ENCODE peak calls at places on chromosomes 11 and 22, in five cellular contexts. K is activated CD8-positive, alpha-beta T cell treated with anti-CD3 and anti-CD28 coated beads for 36 hours; O is lower leg skin; V is endothelial cell of umbilical vein; A is astrocyte of the cerebellum. M is an unnamed sample.

GRCh38 chr11:94151903-94152677 is 23.4 kb downstream of the PANX1 start:
- DNase-seq in K (peak), A (no peak), O (no peak), V (peak), M (no peak)

GRCh38 chr11:112225753-112226061 is 521 bp upstream of the PTS start:
- DNase-seq in O (no peak), A (no peak), V (no peak), K (no peak), M (peak)

GRCh38 chr22:44571566-44572413 is 73.8 kb upstream of the RTL6 start:
- DNase-seq in O (peak), K (no peak), A (no peak), V (no peak), M (no peak)

GRCh38 chr22:18947905-18948304 is 11.8 kb upstream of the PRODH start:
- DNase-seq in V (no peak), O (peak), K (no peak), A (no peak), M (no peak)

GRCh38 chr11:3837793-3838192 is 3.0 kb downstream of the RHOG start:
- DNase-seq in A (no peak), K (no peak), O (no peak), V (no peak), M (peak)

GRCh38 chr11:73401924-73402833 is 26.0 kb downstream of the RELT start:
- DNase-seq in K (no peak), V (no peak), O (peak), A (no peak), M (no peak)

GRCh38 chr11:43904737-43905515 is 24.3 kb downstream of the ALKBH3 start:
- DNase-seq in A (no peak), O (no peak), K (no peak), V (peak), M (no peak)

GRCh38 chr11:60871378-60872061 is 4.2 kb downstream of the ZP1 start:
- DNase-seq in V (no peak), A (no peak), K (peak), O (peak), M (no peak)

GRCh38 chr11:80241766-80242165 is 800.9 kb upstream of the TENM4 start:
- DNase-seq in A (no peak), O (no peak), K (no peak), V (no peak), M (no peak)

GRCh38 chr11:64885367-64886286 is 7.2 kb upstream of the EHD1 start:
- DNase-seq in V (peak), A (no peak), O (no peak), K (peak), M (no peak)

GRCh38 chr22:49923445-49923844 is 5.0 kb downstream of the CRELD2 start:
- DNase-seq in A (no peak), K (no peak), V (no peak), O (no peak), M (no peak)

GRCh38 chr11:71372693-71373657 is 75.2 kb downstream of the DHCR7 start:
- DNase-seq in K (no peak), A (peak), V (no peak), O (no peak), M (no peak)

GRCh38 chr11:61162092-61162935 is 1.1 kb upstream of the VPS37C start:
- DNase-seq in V (peak), O (peak), K (peak), A (no peak), M (peak)

GRCh38 chr11:75328426-75329277 is 22.8 kb downstream of the ARRB1 start:
- DNase-seq in A (no peak), V (peak), O (peak), K (peak), M (peak)

GRCh38 chr22:33109532-33110148 is 51.5 kb upstream of the SYN3 start:
- DNase-seq in A (no peak), V (no peak), O (no peak), K (no peak), M (no peak)

GRCh38 chr11:64074239-64074638 is 38.5 kb downstream of the FLRT1 start:
- DNase-seq in K (peak), V (no peak), A (no peak), O (no peak), M (no peak)

GRCh38 chr22:30516731-30517130 is 11.2 kb upstream of the SEC14L4 start:
- DNase-seq in A (no peak), O (no peak), V (no peak), K (no peak), M (no peak)

GRCh38 chr22:19664951-19665783 is 49.1 kb upstream of the SEPTIN5 start:
- DNase-seq in A (no peak), K (no peak), O (peak), V (no peak), M (no peak)

GRCh38 chr11:134349802-134350355 is 18.1 kb downstream of the GLB1L2 start:
- DNase-seq in A (no peak), K (no peak), O (peak), V (no peak), M (peak)

GRCh38 chr11:75583710-75584658 is 21.9 kb downstream of the SERPINH1 start:
- DNase-seq in V (peak), O (peak), K (peak), A (no peak), M (peak)

GRCh38 chr11:31254411-31254810 is 115.1 kb downstream of the DCDC1 start:
- DNase-seq in K (no peak), V (no peak), O (no peak), A (no peak), M (no peak)

GRCh38 chr11:1149545-1149944 is 8.2 kb upstream of the MUC5AC start:
- DNase-seq in V (no peak), A (no peak), K (no peak), O (peak), M (no peak)

GRCh38 chr22:40519284-40519947 is 117.1 kb downstream of the MRTFA start:
- DNase-seq in V (no peak), K (peak), A (no peak), O (no peak), M (no peak)

GRCh38 chr11:75380716-75381420 is 18.4 kb upstream of the RPS3 start:
- DNase-seq in K (no peak), A (no peak), O (no peak), V (no peak), M (peak)

GRCh38 chr11:59261150-59261549 is 48.4 kb upstream of the MPEG1 start:
- DNase-seq in V (no peak), K (no peak), A (no peak), O (no peak), M (no peak)

GRCh38 chr11:2777396-2777795 is 77.6 kb upstream of the KCNQ1OT1 start:
- DNase-seq in A (no peak), O (peak), K (no peak), V (no peak), M (no peak)

GRCh38 chr22:25878933-25879332 is 136.9 kb downstream of the MYO18B start:
- DNase-seq in A (no peak), V (no peak), K (no peak), O (no peak), M (no peak)

GRCh38 chr11:81644239-81644840 is 1089.3 kb downstream of the FAM181B start:
- DNase-seq in A (peak), V (peak), K (peak), O (no peak), M (no peak)

GRCh38 chr11:46298699-46299424 is 21.4 kb downstream of the CREB3L1 start:
- DNase-seq in O (no peak), V (no peak), A (no peak), K (no peak), M (no peak)

GRCh38 chr11:46295312-46295995 is 18.0 kb downstream of the CREB3L1 start:
- DNase-seq in K (peak), A (no peak), V (peak), O (peak), M (peak)

GRCh38 chr11:46295996-46296519 is 18.6 kb downstream of the CREB3L1 start:
- DNase-seq in K (no peak), A (no peak), V (no peak), O (no peak), M (no peak)

GRCh38 chr11:46294365-46295309 is 17.2 kb downstream of the CREB3L1 start:
- DNase-seq in O (no peak), V (no peak), K (no peak), A (no peak), M (no peak)

DNA sequence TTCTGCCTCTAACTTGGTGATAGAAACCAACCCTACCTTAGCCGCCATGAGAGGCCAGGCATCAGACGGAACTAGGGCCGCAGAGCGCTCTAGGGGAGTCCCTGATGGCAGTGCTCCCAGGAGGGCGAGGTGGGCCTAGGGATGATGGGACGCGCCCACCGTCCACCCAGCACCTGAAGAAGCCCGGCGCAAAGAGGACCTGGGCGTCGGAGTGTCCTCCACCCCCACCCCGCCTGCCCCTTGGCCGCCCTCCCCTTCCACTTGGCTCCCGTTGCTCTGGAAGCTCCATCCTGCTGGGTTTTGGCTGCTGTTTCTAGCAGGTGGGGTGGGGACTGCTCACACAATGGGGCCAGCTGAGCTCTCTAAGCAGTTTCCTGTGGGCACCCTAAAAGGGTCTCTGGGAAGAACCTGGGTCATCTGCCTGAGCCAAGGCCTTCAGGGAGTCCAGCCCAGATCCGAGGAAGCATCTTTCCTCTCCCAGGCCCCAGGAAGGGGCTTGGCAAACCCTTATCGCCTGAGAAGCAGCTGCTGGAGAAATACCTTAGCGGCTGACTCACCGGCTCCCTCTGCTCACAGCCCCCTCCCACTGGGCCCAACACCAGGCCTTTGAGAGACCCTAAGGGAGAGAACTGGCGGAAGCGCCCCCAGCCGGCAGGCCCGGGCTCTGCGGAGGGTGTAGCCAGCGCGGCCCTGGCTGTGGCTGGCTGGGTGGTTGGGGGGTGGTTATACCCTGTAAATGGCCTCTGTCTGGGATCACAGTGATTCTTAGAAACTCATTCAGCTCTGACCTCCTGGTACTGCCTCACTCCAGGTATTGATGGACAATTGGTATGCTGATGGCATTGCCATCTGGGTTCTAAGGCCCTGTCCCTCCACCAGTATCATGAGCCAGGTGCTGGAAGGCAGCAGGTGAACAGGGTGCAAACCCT is 19.3 kb downstream of the CREB3L1 start:
- DNase-seq in A (peak), K (peak), V (peak), O (no peak), M (no peak)
- TF ChIP-seq CTCF in A (peak), K (peak), V (peak), O (no peak), M (no peak)

GRCh38 chr22:17368727-17369552 is at the start of gene CECR2:
- DNase-seq in K (no peak), A (no peak), V (no peak), O (no peak), M (peak)

GRCh38 chr22:17368144-17368726 is 1.0 kb upstream of the CECR2 start:
- DNase-seq in A (no peak), O (no peak), K (no peak), V (no peak), M (no peak)

GRCh38 chr22:17366329-17366728 is 2.9 kb upstream of the CECR2 start:
- DNase-seq in V (no peak), A (no peak), O (no peak), K (no peak), M (no peak)

GRCh38 chr22:17369553-17370035 is 334 bp downstream of the CECR2 start:
- DNase-seq in V (no peak), K (peak), A (no peak), O (no peak), M (peak)

DNA sequence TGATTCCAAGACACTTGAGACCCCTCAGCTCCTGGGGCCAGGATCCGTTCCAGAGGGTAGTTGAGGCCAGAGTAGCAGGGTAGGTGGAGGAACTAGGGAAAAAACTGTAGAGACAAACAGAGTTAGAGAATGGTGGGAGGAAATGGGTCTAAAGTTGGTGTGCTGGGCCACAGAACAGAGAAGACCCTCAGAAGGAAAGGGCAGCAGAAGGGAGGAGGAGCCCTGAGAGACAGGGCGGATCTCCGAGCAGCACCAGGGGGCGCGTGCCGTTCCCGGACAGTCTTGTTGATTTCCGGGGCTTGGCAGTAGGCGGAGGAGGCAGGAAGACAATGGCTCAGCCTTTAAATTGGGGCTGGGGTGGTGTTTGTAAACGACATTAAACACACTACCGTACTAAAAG is 2.4 kb upstream of the CECR2 start:
- DNase-seq in O (no peak), K (peak), V (no peak), A (no peak), M (peak)
- TF ChIP-seq CTCF in O (no peak), K (peak), V (no peak), A (peak), M (no peak)

DNA sequence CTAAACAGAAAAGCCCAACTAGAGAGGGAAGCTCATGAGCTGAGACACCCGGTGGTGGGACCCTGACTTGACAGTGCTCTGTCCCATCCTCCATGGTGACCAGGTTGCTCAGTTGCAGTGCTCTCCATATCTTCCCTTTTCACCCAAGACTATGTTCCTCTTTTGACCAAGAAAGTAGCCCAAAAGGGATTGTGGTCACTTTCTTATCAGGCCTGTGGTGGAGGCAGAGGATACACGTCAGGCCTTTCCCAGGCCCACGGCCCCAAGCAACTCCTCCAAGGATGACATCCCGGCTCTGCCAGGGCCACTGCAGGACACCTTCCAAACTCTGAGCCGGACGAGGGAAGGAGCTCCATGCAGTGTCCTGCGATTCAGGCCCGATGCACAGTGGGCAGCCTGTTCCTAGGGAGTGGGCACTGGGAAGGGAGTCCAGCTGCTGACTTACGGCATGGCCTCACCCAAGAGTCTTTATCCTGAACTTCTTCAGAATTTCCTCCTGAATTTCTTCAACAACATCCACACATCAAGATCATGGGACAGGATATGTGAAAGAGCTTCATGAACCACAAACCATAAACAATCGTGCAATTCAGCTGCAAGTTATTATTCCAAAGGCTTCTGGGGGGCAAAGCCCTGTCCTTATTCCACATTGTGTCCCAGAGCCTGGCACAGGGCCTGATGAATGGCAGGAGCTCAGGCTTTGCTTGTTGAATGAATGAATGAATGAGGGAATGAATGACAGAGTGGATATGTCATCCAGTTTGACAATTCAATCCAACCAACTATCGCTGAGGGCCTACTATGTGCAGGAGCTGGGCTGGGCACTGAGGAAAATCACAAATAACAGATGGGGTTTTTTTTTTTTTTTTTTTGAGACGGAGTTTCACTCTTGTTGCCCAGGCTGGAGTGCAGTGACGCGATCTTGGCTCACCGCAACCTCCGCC is 36.0 kb upstream of the MYH9 start:
- DNase-seq in A (no peak), V (no peak), K (no peak), O (no peak), M (no peak)
- TF ChIP-seq CTCF in A (no peak), V (no peak), K (no peak), O (no peak), M (no peak)

GRCh38 chr11:90635145-90635544 is 412.3 kb upstream of the CHORDC1 start:
- DNase-seq in V (no peak), K (no peak), O (no peak), A (no peak), M (no peak)

GRCh38 chr11:90635886-90636285 is 413.0 kb upstream of the CHORDC1 start:
- DNase-seq in O (no peak), V (no peak), A (no peak), K (no peak), M (no peak)

DNA sequence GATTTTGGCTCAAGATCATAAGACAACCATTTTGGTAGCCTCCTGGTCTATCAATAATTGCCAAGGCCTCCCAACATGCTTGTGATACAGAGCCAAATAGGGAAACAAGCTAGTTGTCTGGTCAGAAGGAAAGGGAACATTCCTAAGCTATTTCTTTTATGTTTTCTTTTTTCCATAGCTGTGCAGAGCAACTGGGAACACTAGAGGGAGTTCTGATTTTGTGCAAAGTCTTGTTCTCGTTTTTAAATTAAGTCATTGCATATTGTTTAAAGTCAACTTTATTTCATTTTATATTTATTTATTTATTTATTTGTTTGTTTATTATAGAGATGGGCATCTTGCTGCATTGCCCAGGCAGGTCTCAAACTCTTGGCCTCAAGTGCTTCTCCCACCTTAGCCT is 416.8 kb upstream of the CHORDC1 start:
- DNase-seq in O (no peak), V (peak), A (peak), K (no peak), M (no peak)
- TF ChIP-seq CTCF in O (no peak), V (peak), A (peak), K (no peak), M (no peak)

DNA sequence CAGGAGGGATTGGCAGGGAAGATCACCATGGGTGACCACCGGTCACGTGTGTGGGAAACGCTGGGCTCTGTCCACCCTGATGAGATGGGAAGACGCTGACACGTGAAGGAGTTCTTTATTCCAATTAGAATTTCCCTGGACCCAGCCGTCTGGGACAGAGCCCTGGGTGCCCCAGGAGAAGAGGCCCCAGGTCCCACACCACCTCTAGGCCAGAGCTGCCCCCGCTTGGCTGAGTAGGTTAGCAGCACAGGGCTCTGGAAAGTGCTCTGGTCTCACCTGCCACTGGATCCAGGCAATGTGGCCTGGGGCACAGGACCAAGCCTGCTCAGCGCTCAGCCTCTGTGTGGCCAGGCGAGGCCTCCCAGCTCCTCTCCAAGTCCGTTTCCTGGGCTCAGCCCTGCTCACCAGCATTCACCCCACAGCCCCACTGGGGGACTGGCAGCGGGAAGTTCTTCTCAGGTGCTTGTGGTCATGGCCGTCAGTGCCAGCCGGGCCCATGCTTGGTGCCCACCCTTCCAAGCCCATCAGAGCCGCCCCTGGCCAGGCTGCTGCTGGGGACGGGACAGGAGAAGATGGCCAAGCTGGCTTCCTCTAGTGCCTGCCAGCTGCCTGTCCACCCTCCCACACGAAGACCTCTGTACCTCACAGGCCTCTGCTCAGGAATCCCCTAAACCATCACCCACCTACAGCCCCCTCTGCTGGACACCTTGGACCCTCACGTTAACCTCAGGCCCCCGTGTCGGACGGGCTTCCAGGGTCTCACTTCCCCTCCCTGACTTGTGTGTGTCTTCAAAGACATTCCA is 62.5 kb upstream of the FGF3 start:
- DNase-seq in V (no peak), K (peak), A (no peak), O (no peak), M (no peak)
- TF ChIP-seq CTCF in V (peak), K (no peak), A (no peak), O (no peak), M (no peak)